ENCODE peak calls at places on chromosome 6, in seven cellular contexts. A, T, M, H, V, X and S are unnamed samples.
A peak's percentile ranks its signal among the peaks of the same experiment; 100 is the strongest.

GRCh38 chr6:25404094-25404493 is 124.9 kb downstream of the CARMIL1 start:
- DNase-seq in H (no peak), T (no peak), A (no peak), M (no peak), X (no peak), V (no peak), S (no peak)

GRCh38 chr6:49646942-49647341 is 10.3 kb upstream of the RHAG start:
- DNase-seq in T (no peak), X (no peak), A (no peak), V (no peak), M (no peak), H (no peak), S (no peak)

GRCh38 chr6:161168281-161168891 is 105.5 kb downstream of the AGPAT4 start:
- DNase-seq in M (peak; percentile 99), X (peak; percentile 86), T (peak; percentile 45), A (peak; percentile 77), V (no peak), H (peak; percentile 100), S (peak; percentile 95)

GRCh38 chr6:106518748-106519147 is 110.5 kb downstream of the RTN4IP1 start:
- DNase-seq in V (no peak), X (no peak), T (no peak), M (no peak), H (no peak), A (no peak), S (no peak)

GRCh38 chr6:125802943-125803377 is 12.2 kb downstream of the NCOA7 start:
- DNase-seq in T (no peak), A (no peak), X (no peak), H (peak; percentile 22), V (no peak), M (no peak), S (no peak)

GRCh38 chr6:71288228-71289038 is at the start of gene OGFRL1:
- DNase-seq in V (peak; percentile 96), A (peak; percentile 78), M (peak; percentile 72), T (peak; percentile 63), X (no peak), H (peak; percentile 36), S (peak; percentile 60)

GRCh38 chr6:83815631-83816030 is 37.5 kb upstream of the RIPPLY2 start:
- DNase-seq in M (peak; percentile 41), T (no peak), A (peak; percentile 4), V (no peak), X (no peak), H (peak; percentile 13), S (peak; percentile 7)

GRCh38 chr6:56904068-56904467 is 50.8 kb upstream of the BEND6 start:
- DNase-seq in X (no peak), T (no peak), M (no peak), H (no peak), A (no peak), V (no peak), S (no peak)

GRCh38 chr6:12137480-12137879 is 125.4 kb downstream of the HIVEP1 start:
- DNase-seq in X (no peak), M (peak; percentile 80), T (no peak), H (peak; percentile 79), A (peak; percentile 90), V (no peak), S (peak; percentile 70)

GRCh38 chr6:21915707-21916399 is 322.3 kb downstream of the SOX4 start:
- DNase-seq in H (peak; percentile 11), T (no peak), A (peak; percentile 43), X (no peak), M (peak; percentile 49), V (no peak), S (peak; percentile 29)

GRCh38 chr6:48474764-48475674 is 364.0 kb upstream of the PTCHD4 start:
- DNase-seq in A (peak; percentile 64), H (no peak), X (no peak), M (peak; percentile 5), T (no peak), V (no peak), S (no peak)

GRCh38 chr6:79215233-79215824 is 19.2 kb downstream of the HMGN3 start:
- DNase-seq in A (peak; percentile 68), X (no peak), M (no peak), V (no peak), T (no peak), H (peak; percentile 50), S (no peak)

GRCh38 chr6:109515781-109516409 is 32.9 kb upstream of the ZBTB24 start:
- DNase-seq in V (no peak), H (peak; percentile 70), M (no peak), T (no peak), X (no peak), A (no peak), S (no peak)

GRCh38 chr6:14200047-14200446 is 82.5 kb downstream of the CD83 start:
- DNase-seq in T (no peak), A (peak; percentile 28), M (peak; percentile 83), V (no peak), H (peak; percentile 41), X (no peak), S (no peak)

GRCh38 chr6:3808189-3808588 is 41.0 kb upstream of the FAM50B start:
- DNase-seq in A (no peak), T (no peak), H (no peak), M (no peak), V (no peak), X (no peak), S (no peak)

GRCh38 chr6:24440897-24441598 is 38.3 kb downstream of the MRS2 start:
- DNase-seq in X (no peak), A (no peak), V (no peak), M (no peak), H (no peak), T (no peak), S (no peak)

DNA sequence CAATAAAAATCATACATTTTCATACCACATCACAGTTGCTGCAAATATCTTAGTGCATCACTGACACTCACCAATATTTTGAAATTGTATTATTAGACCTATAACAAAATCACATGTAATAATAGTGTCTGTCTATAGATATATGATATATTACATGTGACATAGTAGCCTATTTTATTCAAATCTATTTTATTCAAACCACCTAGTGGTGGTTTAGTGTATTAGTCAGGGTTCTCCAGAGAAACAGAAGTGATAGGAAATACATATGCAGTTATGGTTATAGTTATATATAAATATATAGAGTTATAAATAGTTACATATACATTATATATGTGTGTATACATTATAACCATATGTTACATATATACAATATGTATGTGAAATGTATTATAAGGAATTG is 366.5 kb upstream of the ARID1B start:
- DNase-seq in V (no peak), X (no peak), A (no peak), M (no peak), T (no peak), H (no peak), S (no peak)
- TF ChIP-seq CTCF in V (peak; percentile 54), X (peak; percentile 43), A (peak; percentile 18), M (peak; percentile 35), T (peak; percentile 52), H (peak; percentile 4), S (peak; percentile 67)

DNA sequence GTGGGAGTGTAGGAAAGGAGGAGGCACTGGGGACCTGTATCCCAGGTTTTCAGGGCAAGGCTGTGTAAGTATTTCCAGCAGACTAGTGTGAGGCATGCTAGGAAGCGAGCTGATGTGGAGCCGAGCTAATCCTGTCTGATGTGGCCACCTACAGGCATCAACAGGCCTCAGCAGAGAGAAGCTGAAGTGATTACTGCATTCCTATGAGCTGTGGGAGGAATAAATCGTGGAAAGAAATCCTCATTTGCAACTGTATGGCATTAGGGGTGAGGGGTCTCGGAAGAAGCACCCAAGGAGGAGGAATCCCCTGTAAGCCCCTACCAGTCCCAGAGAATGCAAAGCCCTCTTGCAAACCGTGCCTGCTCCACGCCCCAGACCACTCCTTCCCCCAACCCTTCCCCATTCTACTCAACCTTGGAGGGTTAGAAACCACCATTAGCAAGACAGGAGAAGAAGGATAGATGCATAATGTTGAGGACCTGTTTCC is 41.6 kb downstream of the C6orf15 start:
- DNase-seq in M (peak; percentile 76), V (no peak), T (peak; percentile 83), X (peak; percentile 56), H (peak; percentile 78), A (peak; percentile 89), S (peak; percentile 76)
- TF ChIP-seq CTCF in M (peak; percentile 63), V (no peak), T (peak; percentile 74), X (peak; percentile 61), H (peak; percentile 87), A (peak; percentile 62), S (peak; percentile 74)

GRCh38 chr6:4848382-4849068 is 72.3 kb downstream of the CDYL start:
- DNase-seq in H (no peak), M (peak; percentile 22), T (peak; percentile 55), V (no peak), X (no peak), A (no peak), S (no peak)
- TF ChIP-seq CTCF in H (peak; percentile 65), M (peak; percentile 27), T (peak; percentile 73), V (peak; percentile 32), X (peak; percentile 54), A (peak; percentile 40), S (peak; percentile 66)

GRCh38 chr6:117280922-117281321 is 15.6 kb downstream of the VGLL2 start:
- DNase-seq in H (no peak), T (no peak), X (peak; percentile 7), M (peak; percentile 54), A (no peak), V (no peak), S (no peak)
- TF ChIP-seq CTCF in H (peak; percentile 57), T (peak; percentile 62), X (peak; percentile 62), M (peak; percentile 13), A (peak; percentile 22), V (no peak), S (peak; percentile 67)